ENCODE peak calls at places on chromosomes 1 and 21, in seven cellular contexts. K, L, Y, S, F, W and M are unnamed samples.

GRCh38 chr1:116359871-116360270 is 13.2 kb upstream of the ATP1A1 start:
- DNase-seq in K (no peak), F (no peak), L (no peak), S (no peak), W (no peak), Y (no peak), M (no peak)

GRCh38 chr1:162302246-162302645 is 74.4 kb downstream of the SPATA46 start:
- DNase-seq in F (no peak), L (no peak), K (no peak), W (peak; percentile 26), Y (no peak), S (no peak), M (no peak)

GRCh38 chr1:223403184-223403815 is 10.1 kb downstream of the CCDC185 start:
- DNase-seq in W (no peak), F (no peak), S (no peak), K (no peak), Y (no peak), L (no peak), M (no peak)

GRCh38 chr1:28986296-28986910 is 72.0 kb downstream of the EPB41 start:
- DNase-seq in S (no peak), Y (no peak), W (peak; percentile 26), K (no peak), L (no peak), F (no peak), M (no peak)

GRCh38 chr1:25054526-25054925 is 124.5 kb upstream of the RUNX3 start:
- DNase-seq in F (no peak), W (no peak), K (no peak), Y (no peak), S (no peak), L (no peak), M (no peak)

GRCh38 chr1:234340528-234340927 is 32.7 kb upstream of the COA6 start:
- DNase-seq in Y (no peak), S (no peak), K (no peak), F (no peak), W (no peak), L (no peak), M (no peak)

GRCh38 chr21:42676799-42677198 is 23.4 kb downstream of the PDE9A start:
- DNase-seq in F (no peak), S (no peak), K (no peak), L (no peak), Y (no peak), W (no peak), M (no peak)

GRCh38 chr1:28592314-28593071 is 428 bp downstream of the RAB42 start:
- DNase-seq in Y (peak; percentile 64), S (no peak), F (no peak), L (peak; percentile 29), K (no peak), W (no peak), M (no peak)

GRCh38 chr1:201730611-201731010 is 98.3 kb upstream of the IPO9 start:
- DNase-seq in S (no peak), F (no peak), L (no peak), K (no peak), Y (no peak), W (no peak), M (no peak)

GRCh38 chr1:86913399-86913895 is 479 bp downstream of the SELENOF start:
- DNase-seq in W (peak; percentile 66), Y (peak; percentile 42), S (no peak), F (no peak), L (peak; percentile 24), K (no peak), M (no peak)

GRCh38 chr1:233412812-233413211 is 85.3 kb downstream of the MAP3K21 start:
- DNase-seq in S (no peak), L (no peak), W (no peak), K (no peak), Y (peak; percentile 5), F (no peak), M (no peak)

GRCh38 chr1:38570576-38570975 is 289.0 kb downstream of the RRAGC start:
- DNase-seq in F (no peak), W (no peak), Y (no peak), K (no peak), L (no peak), S (no peak), M (no peak)

GRCh38 chr1:102118150-102118549 is 121.4 kb upstream of the OLFM3 start:
- DNase-seq in K (no peak), Y (no peak), L (no peak), W (no peak), F (no peak), S (no peak), M (no peak)

GRCh38 chr1:228837817-228838716 is 102.8 kb downstream of the RHOU start:
- DNase-seq in W (peak; percentile 97), Y (peak; percentile 96), F (no peak), L (no peak), K (no peak), S (no peak), M (no peak)

GRCh38 chr1:28249013-28249870 is 10.1 kb upstream of the SESN2 start:
- DNase-seq in K (no peak), W (peak; percentile 78), Y (peak; percentile 50), F (no peak), S (peak; percentile 40), L (no peak), M (no peak)

GRCh38 chr1:151458936-151459330 is 361 bp downstream of the POGZ start:
- DNase-seq in Y (peak; percentile 61), S (peak; percentile 72), F (peak; percentile 36), L (peak; percentile 73), W (peak; percentile 74), K (peak; percentile 46), M (no peak)

GRCh38 chr1:225467193-225468020 is 39.6 kb upstream of the LBR start:
- DNase-seq in Y (peak; percentile 51), L (peak; percentile 82), S (no peak), K (no peak), W (no peak), F (no peak), M (no peak)

GRCh38 chr1:6695861-6696260 is 5.8 kb downstream of the DNAJC11 start:
- DNase-seq in Y (no peak), W (peak; percentile 64), F (no peak), L (no peak), S (no peak), K (no peak), M (no peak)

GRCh38 chr1:182629674-182630073 is 25.5 kb upstream of the RGS16 start:
- DNase-seq in S (no peak), L (peak; percentile 43), W (no peak), Y (no peak), K (no peak), F (no peak), M (no peak)